ENCODE peak calls at places on chromosomes 11 and 22, in eight cellular contexts. C, M, X, V, P, K, U and A are unnamed samples.

GRCh38 chr22:39839917-39840510 is 53.5 kb downstream of the ENTHD1 start:
- DNase-seq in C (no peak), M (no peak), X (no peak), V (no peak), P (no peak), K (no peak), U (no peak), A (no peak)

GRCh38 chr22:23775779-23776375 is 3.2 kb downstream of the MMP11 start:
- DNase-seq in C (no peak), M (no peak), X (peak), V (no peak), P (no peak), K (no peak), U (no peak), A (no peak)

GRCh38 chr22:29810156-29810555 is 27.9 kb downstream of the ASCC2 start:
- DNase-seq in C (no peak), M (no peak), X (no peak), V (no peak), P (no peak), K (no peak), U (no peak), A (no peak)

GRCh38 chr11:1234054-1234720 is 11.3 kb downstream of the MUC5B start:
- DNase-seq in C (no peak), M (no peak), X (no peak), V (no peak), P (no peak), K (no peak), U (no peak), A (no peak)

GRCh38 chr11:34833602-34834001 is 82.6 kb downstream of the APIP start:
- DNase-seq in C (no peak), M (no peak), X (no peak), V (no peak), P (no peak), K (no peak), U (no peak), A (no peak)

GRCh38 chr11:19779740-19780139 is 67.1 kb downstream of the NAV2 start:
- DNase-seq in C (no peak), M (no peak), X (no peak), V (no peak), P (no peak), K (no peak), U (no peak), A (no peak)

GRCh38 chr11:75697906-75698563 is 19.6 kb upstream of the MOGAT2 start:
- DNase-seq in C (no peak), M (no peak), X (no peak), V (no peak), P (no peak), K (no peak), U (no peak), A (no peak)

GRCh38 chr11:36211735-36212430 is 77.3 kb downstream of the COMMD9 start:
- DNase-seq in C (no peak), M (no peak), X (no peak), V (no peak), P (no peak), K (no peak), U (no peak), A (no peak)

GRCh38 chr22:49011379-49011768 is 816.3 kb downstream of the BRD1 start:
- DNase-seq in C (no peak), M (no peak), X (no peak), V (no peak), P (no peak), K (peak), U (no peak), A (no peak)

GRCh38 chr11:35541621-35542375 is 16.4 kb upstream of the PAMR1 start:
- DNase-seq in C (no peak), M (peak), X (no peak), V (no peak), P (peak), K (no peak), U (no peak), A (peak)

GRCh38 chr22:44131989-44132685 is 48.6 kb upstream of the PARVG start:
- DNase-seq in C (no peak), M (no peak), X (no peak), V (no peak), P (no peak), K (no peak), U (no peak), A (no peak)

GRCh38 chr11:34234086-34234740 is 123.6 kb downstream of the ABTB2 start:
- DNase-seq in C (no peak), M (peak), X (peak), V (peak), P (no peak), K (peak), U (no peak), A (peak)

GRCh38 chr11:46711288-46711687 is 7.7 kb upstream of the F2 start:
- DNase-seq in C (no peak), M (peak), X (no peak), V (no peak), P (peak), K (no peak), U (no peak), A (peak)

GRCh38 chr11:65786008-65786785 is 666 bp upstream of the OVOL1 start:
- DNase-seq in C (no peak), M (no peak), X (no peak), V (no peak), P (no peak), K (peak), U (no peak), A (no peak)

GRCh38 chr22:43047605-43048004 is 32.7 kb upstream of the PACSIN2 start:
- DNase-seq in C (no peak), M (peak), X (no peak), V (no peak), P (no peak), K (no peak), U (no peak), A (no peak)

GRCh38 chr11:34052608-34053160 is 1.2 kb downstream of the CAPRIN1 start:
- DNase-seq in C (peak), M (peak), X (peak), V (no peak), P (no peak), K (peak), U (peak), A (no peak)

GRCh38 chr11:60797846-60798630 is 12.9 kb downstream of the MS4A10 start:
- DNase-seq in C (no peak), M (no peak), X (no peak), V (no peak), P (no peak), K (no peak), U (no peak), A (no peak)

GRCh38 chr11:128042290-128042751 is 545.0 kb downstream of the ETS1 start:
- DNase-seq in C (no peak), M (no peak), X (no peak), V (no peak), P (no peak), K (no peak), U (no peak), A (no peak)

GRCh38 chr11:12066056-12066798 is 44.2 kb upstream of the MICAL2 start:
- DNase-seq in C (no peak), M (peak), X (peak), V (no peak), P (peak), K (no peak), U (peak), A (peak)

GRCh38 chr11:14443642-14444041 is 56.0 kb downstream of the COPB1 start:
- DNase-seq in C (no peak), M (peak), X (peak), V (no peak), P (peak), K (no peak), U (peak), A (peak)

GRCh38 chr11:72842644-72843330 is 28.6 kb downstream of the ATG16L2 start:
- DNase-seq in C (no peak), M (no peak), X (no peak), V (no peak), P (no peak), K (no peak), U (no peak), A (no peak)

GRCh38 chr11:64209563-64209843 is 3.0 kb downstream of the FERMT3 start:
- DNase-seq in C (no peak), M (no peak), X (no peak), V (no peak), P (no peak), K (no peak), U (no peak), A (no peak)

GRCh38 chr11:37504066-37504611 is 906.1 kb upstream of the RAG2 start:
- DNase-seq in C (no peak), M (peak), X (no peak), V (no peak), P (peak), K (no peak), U (no peak), A (peak)

GRCh38 chr11:134742956-134743808 is 331.1 kb upstream of the B3GAT1 start:
- DNase-seq in C (no peak), M (no peak), X (no peak), V (no peak), P (no peak), K (peak), U (no peak), A (no peak)

GRCh38 chr11:75035911-75036536 is 47.3 kb downstream of the NEU3 start:
- DNase-seq in C (no peak), M (no peak), X (peak), V (no peak), P (no peak), K (no peak), U (no peak), A (no peak)

GRCh38 chr11:20647976-20648565 is 21.3 kb upstream of the NELL1 start:
- DNase-seq in C (peak), M (peak), X (peak), V (peak), P (peak), K (peak), U (peak), A (peak)

GRCh38 chr11:86639172-86639571 is 33.2 kb downstream of the ME3 start:
- DNase-seq in C (no peak), M (no peak), X (no peak), V (no peak), P (no peak), K (no peak), U (no peak), A (peak)

GRCh38 chr11:112159098-112159761 is 4.7 kb downstream of the IL18 start:
- DNase-seq in C (no peak), M (no peak), X (peak), V (no peak), P (no peak), K (no peak), U (no peak), A (no peak)

GRCh38 chr11:12777208-12777874 is 103.1 kb downstream of the TEAD1 start:
- DNase-seq in C (no peak), M (peak), X (no peak), V (no peak), P (peak), K (no peak), U (peak), A (peak)

GRCh38 chr11:10303558-10304363 is 1.1 kb upstream of the ADM start:
- DNase-seq in C (no peak), M (peak), X (peak), V (no peak), P (peak), K (peak), U (peak), A (peak)

GRCh38 chr11:93936416-93936815 is 84.7 kb upstream of the HEPHL1 start:
- DNase-seq in C (no peak), M (no peak), X (no peak), V (no peak), P (no peak), K (no peak), U (no peak), A (no peak)

GRCh38 chr11:60844045-60844869 is 2.3 kb downstream of the CCDC86 start:
- DNase-seq in C (no peak), M (peak), X (no peak), V (no peak), P (peak), K (no peak), U (no peak), A (peak)

GRCh38 chr22:32341122-32341740 is 16.4 kb upstream of the RFPL3 start:
- DNase-seq in C (no peak), M (peak), X (peak), V (no peak), P (no peak), K (no peak), U (no peak), A (no peak)